ENCODE peak calls at places on chromosome 20, in six cellular contexts. R, U, N, S, I and T are unnamed samples.

GRCh38 chr20:34078540-34078939 is 33.5 kb downstream of the EIF2S2 start:
- DNase-seq in N (no peak), R (no peak), S (no peak), U (no peak), I (no peak), T (no peak)

GRCh38 chr20:23205656-23206055 is 119.5 kb upstream of the CD93 start:
- DNase-seq in R (no peak), S (peak; percentile 68), U (no peak), I (peak; percentile 23), N (peak; percentile 87), T (peak; percentile 83)

GRCh38 chr20:63130654-63131577 is 85.0 kb downstream of the YTHDF1 start:
- DNase-seq in U (no peak), R (no peak), I (no peak), S (no peak), N (peak; percentile 62), T (peak; percentile 51)

GRCh38 chr20:63698739-63699465 is 2.5 kb downstream of the TNFRSF6B start:
- DNase-seq in I (peak; percentile 92), N (peak; percentile 83), U (peak; percentile 38), S (no peak), R (no peak), T (peak; percentile 80)

GRCh38 chr20:43767686-43768474 is 41.1 kb upstream of the GTSF1L start:
- DNase-seq in S (no peak), U (no peak), N (no peak), I (peak; percentile 66), R (no peak), T (no peak)

GRCh38 chr20:36542516-36543186 is 1.3 kb downstream of the MYL9 start:
- DNase-seq in N (no peak), S (no peak), U (no peak), I (no peak), R (no peak), T (no peak)

GRCh38 chr20:14991023-14991422 is 653.6 kb upstream of the FLRT3 start:
- DNase-seq in S (no peak), U (no peak), I (peak; percentile 6), R (no peak), N (no peak), T (no peak)

GRCh38 chr20:1362484-1362883 is 30.4 kb downstream of the FKBP1A start:
- DNase-seq in U (no peak), N (no peak), S (no peak), R (no peak), I (no peak), T (no peak)

GRCh38 chr20:26324177-26324576 is 627.5 kb upstream of the ZNF337 start:
- DNase-seq in R (no peak), U (no peak), I (no peak), S (no peak), N (no peak), T (no peak)

GRCh38 chr20:31547017-31547675 is 32.9 kb downstream of the HM13 start:
- DNase-seq in N (peak; percentile 90), U (peak; percentile 69), I (peak; percentile 90), S (no peak), R (peak; percentile 62), T (peak; percentile 93)

GRCh38 chr20:53100476-53100911 is 128.3 kb downstream of the TSHZ2 start:
- DNase-seq in U (no peak), I (no peak), S (no peak), R (no peak), N (no peak), T (no peak)

GRCh38 chr20:64099880-64100565 is 7.3 kb downstream of the NPBWR2 start:
- DNase-seq in N (no peak), R (no peak), I (no peak), U (no peak), S (no peak), T (no peak)

GRCh38 chr20:50252715-50253500 is 62.3 kb downstream of the CEBPB start:
- DNase-seq in S (no peak), I (no peak), R (no peak), N (no peak), U (no peak), T (no peak)

GRCh38 chr20:35264755-35265154 is 13.2 kb downstream of the MMP24OS start:
- DNase-seq in S (no peak), I (peak; percentile 40), N (no peak), R (no peak), U (no peak), T (no peak)

GRCh38 chr20:4519530-4519929 is 202.2 kb upstream of the PRND start:
- DNase-seq in R (no peak), N (no peak), U (no peak), I (no peak), S (no peak), T (no peak)

GRCh38 chr20:51220293-51220706 is 197.4 kb upstream of the KCNG1 start:
- DNase-seq in S (no peak), I (peak; percentile 38), N (no peak), R (peak; percentile 59), U (peak; percentile 20), T (peak; percentile 66)

GRCh38 chr20:40673442-40673841 is 15.6 kb downstream of the MAFB start:
- DNase-seq in N (no peak), I (no peak), R (no peak), S (no peak), U (no peak), T (no peak)

GRCh38 chr20:41424546-41424945 is 57.9 kb upstream of the EMILIN3 start:
- DNase-seq in N (no peak), R (no peak), I (peak; percentile 55), S (no peak), U (no peak), T (no peak)

GRCh38 chr20:38199506-38200390 is 34.7 kb upstream of the TGM2 start:
- DNase-seq in S (no peak), R (no peak), U (no peak), N (no peak), I (peak; percentile 26), T (peak; percentile 46)

GRCh38 chr20:35235881-35236280 is 9.4 kb downstream of the MMP24 start:
- DNase-seq in R (no peak), U (no peak), N (no peak), S (no peak), I (no peak), T (no peak)

GRCh38 chr20:59328071-59328470 is 27.7 kb downstream of the EDN3 start:
- DNase-seq in N (no peak), R (no peak), U (no peak), I (no peak), S (no peak), T (no peak)

GRCh38 chr20:34768105-34768504 is 57.3 kb downstream of the NCOA6 start:
- DNase-seq in N (no peak), I (peak; percentile 93), S (no peak), R (no peak), U (no peak), T (no peak)

GRCh38 chr20:2260250-2260649 is 35.6 kb upstream of the TGM3 start:
- DNase-seq in U (no peak), I (no peak), R (no peak), N (no peak), S (no peak), T (no peak)

GRCh38 chr20:57264151-57264792 is 2.2 kb downstream of the BMP7 start:
- DNase-seq in N (no peak), U (no peak), I (no peak), R (no peak), S (no peak), T (no peak)

GRCh38 chr20:45104786-45105185 is 3.9 kb upstream of the KCNS1 start:
- DNase-seq in N (no peak), I (peak; percentile 77), S (no peak), R (no peak), U (no peak), T (no peak)